ENCODE peak calls at places on chromosomes 5 and 9, in six cellular contexts. Q is mammary epithelial cell, F is HEK293T, M is heart left ventricle, J is Ammon's horn, Y is posterior vena cava. L is an unnamed sample.

GRCh38 chr5:23007226-23007625 is 154.1 kb upstream of the CDH12 start:
- DNase-seq in Y (no peak), Q (peak), J (no peak), F (no peak), M (no peak), L (no peak)

GRCh38 chr5:134127376-134127861 is 12.9 kb downstream of the TCF7 start:
- DNase-seq in J (no peak), M (peak), Y (no peak), Q (peak), F (no peak), L (no peak)

GRCh38 chr5:76473676-76474075 is 70.6 kb downstream of the IQGAP2 start:
- DNase-seq in M (no peak), Q (no peak), J (no peak), Y (no peak), F (no peak), L (no peak)

GRCh38 chr5:133366966-133367365 is 245.4 kb downstream of the FSTL4 start:
- DNase-seq in F (no peak), Y (no peak), M (no peak), Q (no peak), J (no peak), L (no peak)

GRCh38 chr5:86716121-86716520 is 98.4 kb downstream of the COX7C start:
- DNase-seq in F (no peak), M (no peak), J (no peak), Q (no peak), Y (no peak), L (no peak)

GRCh38 chr9:121949364-121949763 is 143.7 kb downstream of the TTLL11 start:
- DNase-seq in Y (no peak), F (no peak), M (no peak), J (no peak), Q (no peak), L (no peak)

GRCh38 chr9:98056403-98057094 is at the start of gene NANS:
- DNase-seq in M (peak), J (peak), Y (peak), F (peak), Q (peak), L (peak)

GRCh38 chr9:35954942-35955546 is 2.9 kb downstream of the OR2S2 start:
- DNase-seq in Q (peak), M (no peak), F (peak), Y (no peak), J (peak), L (peak)

GRCh38 chr9:677461-678097 is 163.9 kb upstream of the DMRT1 start:
- DNase-seq in J (no peak), Y (no peak), Q (no peak), F (no peak), M (no peak), L (no peak)

GRCh38 chr9:2602704-2603116 is 18.9 kb upstream of the VLDLR start:
- DNase-seq in F (no peak), M (no peak), Y (no peak), Q (no peak), J (no peak), L (no peak)

GRCh38 chr9:70218767-70219166 is 40.0 kb upstream of the SMC5 start:
- DNase-seq in F (no peak), Y (no peak), Q (peak), M (no peak), J (no peak), L (no peak)

GRCh38 chr9:126700903-126701819 is 87.4 kb downstream of the LMX1B start:
- DNase-seq in Q (no peak), J (no peak), Y (peak), M (no peak), F (no peak), L (no peak)

GRCh38 chr5:90421136-90421535 is 11.6 kb upstream of the CETN3 start:
- DNase-seq in F (peak), J (peak), M (no peak), Q (no peak), Y (no peak), L (no peak)

GRCh38 chr5:154849261-154849660 is 1.1 kb downstream of the FAXDC2 start:
- DNase-seq in M (no peak), Q (no peak), F (no peak), Y (no peak), J (peak), L (no peak)

GRCh38 chr5:170330568-170331054 is 33.0 kb upstream of the LCP2 start:
- DNase-seq in M (no peak), Q (no peak), J (no peak), Y (no peak), F (no peak), L (no peak)

GRCh38 chr9:96620155-96620514 is 492 bp upstream of the CDC14B start:
- DNase-seq in F (no peak), Y (no peak), J (no peak), Q (no peak), M (no peak), L (no peak)

GRCh38 chr9:78325343-78325742 is 28.4 kb downstream of the PSAT1 start:
- DNase-seq in F (no peak), M (no peak), Y (no peak), J (peak), Q (no peak), L (no peak)

GRCh38 chr9:87569008-87569908 is 71.6 kb downstream of the DAPK1 start:
- DNase-seq in M (no peak), J (no peak), Y (no peak), Q (no peak), F (no peak), L (no peak)

GRCh38 chr5:138096997-138097828 is 13.4 kb downstream of the WNT8A start:
- DNase-seq in M (no peak), F (no peak), J (no peak), Y (no peak), Q (peak), L (no peak)

GRCh38 chr5:34538026-34538672 is 118.0 kb upstream of the RAI14 start:
- DNase-seq in Q (peak), Y (no peak), M (no peak), J (no peak), F (no peak), L (no peak)

GRCh38 chr5:39772307-39772706 is 347.5 kb upstream of the DAB2 start:
- DNase-seq in Q (no peak), J (no peak), F (no peak), Y (no peak), M (no peak), L (no peak)

GRCh38 chr5:84249918-84250635 is 134.6 kb downstream of the EDIL3 start:
- DNase-seq in Q (no peak), J (no peak), F (no peak), Y (no peak), M (no peak), L (no peak)

GRCh38 chr9:137632432-137633161 is 13.8 kb downstream of the EHMT1 start:
- DNase-seq in Q (no peak), M (no peak), Y (peak), F (no peak), J (no peak), L (no peak)

GRCh38 chr5:136799806-136800372 is 434.5 kb upstream of the TRPC7 start:
- DNase-seq in M (no peak), F (no peak), Q (no peak), Y (no peak), J (no peak), L (no peak)

GRCh38 chr5:178114325-178115135 is 1.2 kb downstream of the N4BP3 start:
- DNase-seq in Q (no peak), M (no peak), Y (no peak), F (no peak), J (no peak), L (no peak)

GRCh38 chr5:132776077-132776931 is 735 bp downstream of the SEPTIN8 start:
- DNase-seq in M (peak), Q (peak), J (peak), F (peak), Y (no peak), L (peak)

GRCh38 chr9:72982161-72982799 is 29.4 kb upstream of the ALDH1A1 start:
- DNase-seq in Q (peak), F (no peak), M (no peak), Y (no peak), J (no peak), L (no peak)

GRCh38 chr5:85985167-85985566 is 632.6 kb upstream of the COX7C start:
- DNase-seq in F (no peak), M (no peak), Y (no peak), J (no peak), Q (no peak), L (no peak)

L was measured in anterior cingulate cortex.